ENCODE peak calls at places on chromosomes 16 and 17, in four cellular contexts. One of them, this sample, is unnamed.
A peak's percentile ranks its signal among the peaks of the same experiment; 100 is the strongest.

GRCh38 chr17:9465216-9465921 is 110.3 kb downstream of the STX8 start:
- DNase-seq in T-cell: no peak
- DNase-seq in HFF-Myc: peak; percentile 42
- DNase-seq in Kasumi-1: no peak
- DNase-seq in this sample: peak; percentile 45

GRCh38 chr17:4666296-4666695 is 24.8 kb upstream of the ALOX15 start:
- DNase-seq in T-cell: no peak
- DNase-seq in Kasumi-1: no peak
- DNase-seq in HFF-Myc: no peak
- DNase-seq in this sample: no peak

GRCh38 chr16:17368951-17369350 is 101.8 kb downstream of the XYLT1 start:
- DNase-seq in T-cell: no peak
- DNase-seq in HFF-Myc: no peak
- DNase-seq in Kasumi-1: no peak
- DNase-seq in this sample: no peak

GRCh38 chr17:74192950-74193781 is 10.3 kb upstream of the RPL38 start:
- DNase-seq in T-cell: no peak
- DNase-seq in HFF-Myc: no peak
- DNase-seq in Kasumi-1: peak; percentile 98
- DNase-seq in this sample: no peak

GRCh38 chr17:6780001-6780400 is 4.0 kb downstream of the FBXO39 start:
- DNase-seq in T-cell: no peak
- DNase-seq in Kasumi-1: no peak
- DNase-seq in HFF-Myc: no peak
- DNase-seq in this sample: no peak

GRCh38 chr16:48382131-48382530 is 3.1 kb downstream of the SIAH1 start:
- DNase-seq in Kasumi-1: no peak
- DNase-seq in HFF-Myc: no peak
- DNase-seq in T-cell: no peak
- DNase-seq in this sample: no peak

GRCh38 chr16:67857547-67858233 is 10.2 kb upstream of the CENPT start:
- DNase-seq in T-cell: peak; percentile 15
- DNase-seq in HFF-Myc: peak; percentile 61
- DNase-seq in Kasumi-1: no peak
- DNase-seq in this sample: peak; percentile 85

GRCh38 chr17:32936157-32936893 is 8.4 kb downstream of the TMEM98 start:
- DNase-seq in Kasumi-1: no peak
- DNase-seq in HFF-Myc: no peak
- DNase-seq in T-cell: no peak
- DNase-seq in this sample: no peak

GRCh38 chr16:19654147-19654546 is 63.9 kb downstream of the KNOP1 start:
- DNase-seq in Kasumi-1: no peak
- DNase-seq in HFF-Myc: no peak
- DNase-seq in T-cell: no peak
- DNase-seq in this sample: no peak

GRCh38 chr16:5874899-5875298 is 777.3 kb upstream of the EEF2KMT start:
- DNase-seq in Kasumi-1: no peak
- DNase-seq in HFF-Myc: no peak
- DNase-seq in T-cell: no peak
- DNase-seq in this sample: no peak

GRCh38 chr17:82789051-82789592 is 37.3 kb downstream of the TBCD start:
- DNase-seq in Kasumi-1: no peak
- DNase-seq in HFF-Myc: no peak
- DNase-seq in T-cell: no peak
- DNase-seq in this sample: no peak

GRCh38 chr16:79134300-79134699 is 466.2 kb downstream of the MAF start:
- DNase-seq in T-cell: no peak
- DNase-seq in HFF-Myc: no peak
- DNase-seq in Kasumi-1: no peak
- DNase-seq in this sample: no peak

GRCh38 chr17:8729860-8730259 is 14.8 kb downstream of the CCDC42 start:
- DNase-seq in T-cell: no peak
- DNase-seq in HFF-Myc: no peak
- DNase-seq in Kasumi-1: no peak
- DNase-seq in this sample: no peak

GRCh38 chr16:69870761-69871160 is 80.4 kb upstream of the CLEC18A start:
- DNase-seq in Kasumi-1: no peak
- DNase-seq in T-cell: no peak
- DNase-seq in HFF-Myc: no peak
- DNase-seq in this sample: no peak

GRCh38 chr17:43723697-43724359 is 34.8 kb downstream of the SOST start:
- DNase-seq in T-cell: no peak
- DNase-seq in HFF-Myc: no peak
- DNase-seq in Kasumi-1: no peak
- DNase-seq in this sample: no peak

GRCh38 chr17:59778996-59779395 is 71.5 kb downstream of the VMP1 start:
- DNase-seq in HFF-Myc: no peak
- DNase-seq in Kasumi-1: no peak
- DNase-seq in T-cell: no peak
- DNase-seq in this sample: no peak

GRCh38 chr16:19138601-19139000 is 24.8 kb downstream of the ITPRIPL2 start:
- DNase-seq in T-cell: no peak
- DNase-seq in HFF-Myc: peak; percentile 60
- DNase-seq in Kasumi-1: no peak
- DNase-seq in this sample: peak; percentile 78

GRCh38 chr16:14409563-14409962 is 220.5 kb downstream of the PARN start:
- DNase-seq in Kasumi-1: no peak
- DNase-seq in HFF-Myc: peak; percentile 72
- DNase-seq in T-cell: no peak
- DNase-seq in this sample: peak; percentile 82